ENCODE peak calls at places on chromosome 4, in eight cellular contexts. One of them, this sample, is unnamed.

GRCh38 chr4:129446074-129446473 is 350.1 kb downstream of the C4orf33 start:
- DNase-seq in GM12865: no peak
- DNase-seq in left lung: no peak
- DNase-seq in cardiac muscle cell: no peak
- DNase-seq in adrenal gland: no peak
- DNase-seq in lower lobe of right lung: peak
- DNase-seq in ascending aorta: no peak
- DNase-seq in fibroblast of pulmonary artery: no peak
- DNase-seq in this sample: no peak

GRCh38 chr4:30600246-30600645 is 119.9 kb upstream of the PCDH7 start:
- DNase-seq in left lung: no peak
- DNase-seq in fibroblast of pulmonary artery: peak
- DNase-seq in adrenal gland: no peak
- DNase-seq in ascending aorta: no peak
- DNase-seq in cardiac muscle cell: no peak
- DNase-seq in GM12865: no peak
- DNase-seq in lower lobe of right lung: no peak
- DNase-seq in this sample: no peak

GRCh38 chr4:61094854-61095598 is 105.1 kb upstream of the ADGRL3 start:
- DNase-seq in GM12865: no peak
- DNase-seq in cardiac muscle cell: no peak
- DNase-seq in ascending aorta: no peak
- DNase-seq in left lung: no peak
- DNase-seq in lower lobe of right lung: no peak
- DNase-seq in adrenal gland: no peak
- DNase-seq in fibroblast of pulmonary artery: no peak
- DNase-seq in this sample: no peak

GRCh38 chr4:72295966-72296557 is 264.3 kb downstream of the NPFFR2 start:
- DNase-seq in left lung: no peak
- DNase-seq in cardiac muscle cell: peak
- DNase-seq in adrenal gland: no peak
- DNase-seq in lower lobe of right lung: no peak
- DNase-seq in GM12865: peak
- DNase-seq in fibroblast of pulmonary artery: peak
- DNase-seq in ascending aorta: no peak
- DNase-seq in this sample: no peak

GRCh38 chr4:128163177-128164117 is 102.3 kb downstream of the LARP1B start:
- DNase-seq in adrenal gland: no peak
- DNase-seq in lower lobe of right lung: no peak
- DNase-seq in left lung: no peak
- DNase-seq in fibroblast of pulmonary artery: peak
- DNase-seq in GM12865: no peak
- DNase-seq in ascending aorta: no peak
- DNase-seq in cardiac muscle cell: no peak
- DNase-seq in this sample: no peak

GRCh38 chr4:156197216-156197615 is 243.6 kb upstream of the CTSO start:
- DNase-seq in ascending aorta: no peak
- DNase-seq in GM12865: no peak
- DNase-seq in adrenal gland: no peak
- DNase-seq in left lung: no peak
- DNase-seq in lower lobe of right lung: no peak
- DNase-seq in fibroblast of pulmonary artery: no peak
- DNase-seq in cardiac muscle cell: no peak
- DNase-seq in this sample: no peak

GRCh38 chr4:112604590-112604989 is 32.1 kb downstream of the ZGRF1 start:
- DNase-seq in left lung: no peak
- DNase-seq in lower lobe of right lung: no peak
- DNase-seq in adrenal gland: peak
- DNase-seq in cardiac muscle cell: peak
- DNase-seq in GM12865: peak
- DNase-seq in fibroblast of pulmonary artery: peak
- DNase-seq in ascending aorta: no peak
- DNase-seq in this sample: peak

GRCh38 chr4:176333076-176333475 is 13.3 kb downstream of the SPCS3 start:
- DNase-seq in fibroblast of pulmonary artery: no peak
- DNase-seq in adrenal gland: no peak
- DNase-seq in cardiac muscle cell: no peak
- DNase-seq in lower lobe of right lung: no peak
- DNase-seq in ascending aorta: no peak
- DNase-seq in left lung: no peak
- DNase-seq in GM12865: no peak
- DNase-seq in this sample: no peak

GRCh38 chr4:70624226-70624793 is 4.2 kb upstream of the ENAM start:
- DNase-seq in adrenal gland: no peak
- DNase-seq in left lung: no peak
- DNase-seq in cardiac muscle cell: no peak
- DNase-seq in fibroblast of pulmonary artery: no peak
- DNase-seq in lower lobe of right lung: no peak
- DNase-seq in ascending aorta: no peak
- DNase-seq in GM12865: no peak
- DNase-seq in this sample: no peak

GRCh38 chr4:147371661-147372060 is 109.2 kb upstream of the EDNRA start:
- DNase-seq in GM12865: no peak
- DNase-seq in fibroblast of pulmonary artery: peak
- DNase-seq in adrenal gland: no peak
- DNase-seq in lower lobe of right lung: no peak
- DNase-seq in left lung: no peak
- DNase-seq in ascending aorta: no peak
- DNase-seq in cardiac muscle cell: no peak
- DNase-seq in this sample: no peak

GRCh38 chr4:112910109-112910736 is 139.2 kb upstream of the ANK2 start:
- DNase-seq in ascending aorta: no peak
- DNase-seq in lower lobe of right lung: no peak
- DNase-seq in adrenal gland: no peak
- DNase-seq in left lung: no peak
- DNase-seq in GM12865: no peak
- DNase-seq in fibroblast of pulmonary artery: peak
- DNase-seq in cardiac muscle cell: peak
- DNase-seq in this sample: no peak

GRCh38 chr4:123235431-123235830 is 161.2 kb upstream of the SPRY1 start:
- DNase-seq in adrenal gland: no peak
- DNase-seq in fibroblast of pulmonary artery: peak
- DNase-seq in GM12865: no peak
- DNase-seq in ascending aorta: no peak
- DNase-seq in left lung: no peak
- DNase-seq in lower lobe of right lung: no peak
- DNase-seq in cardiac muscle cell: peak
- DNase-seq in this sample: no peak

GRCh38 chr4:125849869-125850268 is 535.1 kb downstream of the FAT4 start:
- DNase-seq in left lung: no peak
- DNase-seq in lower lobe of right lung: no peak
- DNase-seq in adrenal gland: no peak
- DNase-seq in fibroblast of pulmonary artery: peak
- DNase-seq in ascending aorta: no peak
- DNase-seq in cardiac muscle cell: no peak
- DNase-seq in GM12865: no peak
- DNase-seq in this sample: no peak

GRCh38 chr4:143084566-143084965 is 100.2 kb upstream of the USP38 start:
- DNase-seq in lower lobe of right lung: no peak
- DNase-seq in ascending aorta: no peak
- DNase-seq in GM12865: no peak
- DNase-seq in cardiac muscle cell: no peak
- DNase-seq in left lung: no peak
- DNase-seq in fibroblast of pulmonary artery: no peak
- DNase-seq in adrenal gland: no peak
- DNase-seq in this sample: no peak

GRCh38 chr4:69830529-69831269 is 29.2 kb downstream of the SULT1E1 start:
- DNase-seq in GM12865: peak
- DNase-seq in adrenal gland: no peak
- DNase-seq in lower lobe of right lung: no peak
- DNase-seq in fibroblast of pulmonary artery: peak
- DNase-seq in left lung: no peak
- DNase-seq in ascending aorta: no peak
- DNase-seq in cardiac muscle cell: no peak
- DNase-seq in this sample: peak

GRCh38 chr4:84494518-84494917 is 4.6 kb downstream of the NKX6-1 start:
- DNase-seq in adrenal gland: no peak
- DNase-seq in lower lobe of right lung: no peak
- DNase-seq in fibroblast of pulmonary artery: no peak
- DNase-seq in left lung: no peak
- DNase-seq in ascending aorta: no peak
- DNase-seq in GM12865: no peak
- DNase-seq in cardiac muscle cell: no peak
- DNase-seq in this sample: no peak

GRCh38 chr4:84491420-84491819 is 7.7 kb downstream of the NKX6-1 start:
- DNase-seq in GM12865: no peak
- DNase-seq in ascending aorta: no peak
- DNase-seq in fibroblast of pulmonary artery: no peak
- DNase-seq in adrenal gland: no peak
- DNase-seq in lower lobe of right lung: no peak
- DNase-seq in left lung: no peak
- DNase-seq in cardiac muscle cell: no peak
- DNase-seq in this sample: no peak

GRCh38 chr4:84492737-84493091 is 6.4 kb downstream of the NKX6-1 start:
- DNase-seq in adrenal gland: no peak
- DNase-seq in GM12865: no peak
- DNase-seq in lower lobe of right lung: no peak
- DNase-seq in fibroblast of pulmonary artery: no peak
- DNase-seq in cardiac muscle cell: no peak
- DNase-seq in ascending aorta: no peak
- DNase-seq in left lung: no peak
- DNase-seq in this sample: no peak

GRCh38 chr4:84492290-84492689 is 6.8 kb downstream of the NKX6-1 start:
- DNase-seq in left lung: no peak
- DNase-seq in adrenal gland: no peak
- DNase-seq in lower lobe of right lung: no peak
- DNase-seq in GM12865: no peak
- DNase-seq in fibroblast of pulmonary artery: no peak
- DNase-seq in cardiac muscle cell: no peak
- DNase-seq in ascending aorta: no peak
- DNase-seq in this sample: no peak

GRCh38 chr4:84493092-84493850 is 5.8 kb downstream of the NKX6-1 start:
- DNase-seq in ascending aorta: no peak
- DNase-seq in lower lobe of right lung: no peak
- DNase-seq in adrenal gland: no peak
- DNase-seq in GM12865: peak
- DNase-seq in fibroblast of pulmonary artery: peak
- DNase-seq in cardiac muscle cell: peak
- DNase-seq in left lung: no peak
- DNase-seq in this sample: peak
- H3K4me3 ChIP-seq in ascending aorta: no peak
- H3K4me3 ChIP-seq in lower lobe of right lung: no peak
- H3K4me3 ChIP-seq in adrenal gland: no peak
- H3K4me3 ChIP-seq in GM12865: peak
- H3K4me3 ChIP-seq in fibroblast of pulmonary artery: no peak
- H3K4me3 ChIP-seq in cardiac muscle cell: peak
- H3K4me3 ChIP-seq in left lung: no peak
- H3K4me3 ChIP-seq in this sample: no peak

DNA sequence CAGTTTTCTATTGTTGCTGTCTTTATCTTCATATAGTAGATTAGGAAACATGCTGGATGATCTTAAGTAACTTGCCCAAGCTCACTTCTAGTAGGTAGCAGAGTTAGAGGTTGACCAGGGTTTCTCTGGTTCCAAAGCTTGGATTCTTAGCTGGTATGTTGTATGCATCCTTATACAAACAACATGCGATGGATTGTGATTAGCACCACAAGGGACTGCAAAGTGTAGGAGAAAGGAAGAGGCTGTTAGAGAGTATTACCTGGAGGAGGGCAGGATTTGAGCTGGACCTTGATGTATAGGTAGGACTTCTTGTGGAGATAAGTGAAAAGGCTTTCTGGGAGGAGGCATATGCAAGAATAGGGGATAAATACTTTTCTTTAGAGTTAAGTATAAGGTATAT is 5.6 kb downstream of the STIM2 start:
- DNase-seq in GM12865: no peak
- DNase-seq in adrenal gland: no peak
- DNase-seq in left lung: no peak
- DNase-seq in lower lobe of right lung: no peak
- DNase-seq in ascending aorta: no peak
- DNase-seq in fibroblast of pulmonary artery: no peak
- DNase-seq in cardiac muscle cell: no peak
- DNase-seq in this sample: no peak
- H3K4me3 ChIP-seq in GM12865: no peak
- H3K4me3 ChIP-seq in adrenal gland: no peak
- H3K4me3 ChIP-seq in left lung: no peak
- H3K4me3 ChIP-seq in lower lobe of right lung: no peak
- H3K4me3 ChIP-seq in ascending aorta: no peak
- H3K4me3 ChIP-seq in fibroblast of pulmonary artery: no peak
- H3K4me3 ChIP-seq in cardiac muscle cell: no peak
- H3K4me3 ChIP-seq in this sample: no peak

DNA sequence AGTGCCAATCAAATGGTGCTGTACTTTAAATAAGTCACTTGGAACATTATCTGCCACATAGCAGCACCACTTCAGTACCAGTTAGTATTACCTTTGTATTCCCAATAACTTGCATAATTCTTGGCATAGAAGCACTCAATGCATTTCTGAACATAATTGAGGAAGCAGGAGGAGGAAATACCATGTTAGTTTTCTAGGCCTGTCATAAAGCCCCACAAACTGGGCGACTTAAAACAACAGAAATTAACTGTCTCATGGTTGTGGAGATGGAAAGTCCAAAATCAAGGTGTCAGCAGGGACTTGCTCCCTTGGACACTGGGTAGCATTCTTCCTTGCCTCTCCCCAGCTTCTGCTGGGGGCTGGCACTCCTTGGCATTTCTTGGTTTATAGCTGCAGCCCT is 296.2 kb downstream of the HS3ST1 start:
- DNase-seq in adrenal gland: no peak
- DNase-seq in ascending aorta: no peak
- DNase-seq in lower lobe of right lung: no peak
- DNase-seq in fibroblast of pulmonary artery: no peak
- DNase-seq in left lung: no peak
- DNase-seq in GM12865: no peak
- DNase-seq in cardiac muscle cell: no peak
- DNase-seq in this sample: no peak
- H3K4me3 ChIP-seq in adrenal gland: no peak
- H3K4me3 ChIP-seq in ascending aorta: no peak
- H3K4me3 ChIP-seq in lower lobe of right lung: no peak
- H3K4me3 ChIP-seq in fibroblast of pulmonary artery: no peak
- H3K4me3 ChIP-seq in left lung: no peak
- H3K4me3 ChIP-seq in GM12865: no peak
- H3K4me3 ChIP-seq in cardiac muscle cell: no peak
- H3K4me3 ChIP-seq in this sample: no peak

GRCh38 chr4:15964159-15964558 is 1.2 kb upstream of the FGFBP2 start:
- DNase-seq in cardiac muscle cell: no peak
- DNase-seq in GM12865: no peak
- DNase-seq in adrenal gland: no peak
- DNase-seq in left lung: no peak
- DNase-seq in lower lobe of right lung: no peak
- DNase-seq in ascending aorta: no peak
- DNase-seq in fibroblast of pulmonary artery: no peak
- DNase-seq in this sample: no peak

GRCh38 chr4:15963001-15963451 is at the start of gene FGFBP2:
- DNase-seq in lower lobe of right lung: peak
- DNase-seq in left lung: no peak
- DNase-seq in GM12865: peak
- DNase-seq in cardiac muscle cell: peak
- DNase-seq in ascending aorta: no peak
- DNase-seq in adrenal gland: peak
- DNase-seq in fibroblast of pulmonary artery: peak
- DNase-seq in this sample: peak

GRCh38 chr4:15961778-15962510 is 1.0 kb downstream of the FGFBP2 start:
- DNase-seq in ascending aorta: no peak
- DNase-seq in fibroblast of pulmonary artery: no peak
- DNase-seq in adrenal gland: no peak
- DNase-seq in GM12865: no peak
- DNase-seq in cardiac muscle cell: no peak
- DNase-seq in left lung: no peak
- DNase-seq in lower lobe of right lung: no peak
- DNase-seq in this sample: no peak

GRCh38 chr4:15965325-15965724 is 2.4 kb upstream of the FGFBP2 start:
- DNase-seq in ascending aorta: no peak
- DNase-seq in adrenal gland: no peak
- DNase-seq in fibroblast of pulmonary artery: no peak
- DNase-seq in left lung: no peak
- DNase-seq in lower lobe of right lung: no peak
- DNase-seq in GM12865: no peak
- DNase-seq in cardiac muscle cell: no peak
- DNase-seq in this sample: no peak

GRCh38 chr4:15963568-15963967 is 593 bp upstream of the FGFBP2 start:
- DNase-seq in cardiac muscle cell: no peak
- DNase-seq in adrenal gland: no peak
- DNase-seq in fibroblast of pulmonary artery: no peak
- DNase-seq in ascending aorta: no peak
- DNase-seq in lower lobe of right lung: peak
- DNase-seq in left lung: no peak
- DNase-seq in GM12865: no peak
- DNase-seq in this sample: no peak
- H3K4me3 ChIP-seq in cardiac muscle cell: no peak
- H3K4me3 ChIP-seq in adrenal gland: no peak
- H3K4me3 ChIP-seq in fibroblast of pulmonary artery: no peak
- H3K4me3 ChIP-seq in ascending aorta: no peak
- H3K4me3 ChIP-seq in lower lobe of right lung: no peak
- H3K4me3 ChIP-seq in left lung: no peak
- H3K4me3 ChIP-seq in GM12865: no peak
- H3K4me3 ChIP-seq in this sample: no peak